ENCODE peak calls at places on chromosomes 4 and X, in ten cellular contexts. M, U, W, N, G, Q, P, V, Y and X are unnamed samples.
A peak's percentile ranks its signal among the peaks of the same experiment; 100 is the strongest.

GRCh38 chrX:38612281-38612680 is 50.9 kb downstream of the TSPAN7 start:
- DNase-seq in Y (no peak), V (no peak), Q (no peak), M (no peak), W (no peak), U (no peak), N (no peak), P (no peak), G (no peak), X (no peak)

GRCh38 chrX:104921606-104922205 is 298.8 kb downstream of the TEX13A start:
- DNase-seq in U (no peak), Y (peak; percentile 3), N (no peak), M (no peak), Q (no peak), V (no peak), W (no peak), G (no peak), P (no peak), X (peak; percentile 13)

GRCh38 chr4:163330828-163331628 is 1.4 kb downstream of the NPY1R start:
- DNase-seq in P (no peak), N (no peak), W (no peak), Y (no peak), V (no peak), M (no peak), Q (no peak), G (no peak), U (no peak), X (peak; percentile 33)

GRCh38 chrX:23509256-23509655 is 158.0 kb upstream of the PRDX4 start:
- DNase-seq in Y (no peak), U (no peak), M (no peak), G (no peak), Q (no peak), W (no peak), P (no peak), V (no peak), N (no peak), X (no peak)

GRCh38 chr4:528296-528695 is 29.3 kb downstream of the PIGG start:
- DNase-seq in G (no peak), P (no peak), V (no peak), N (no peak), Q (no peak), M (no peak), U (no peak), W (no peak), Y (no peak), X (no peak)

GRCh38 chrX:38919202-38919601 is 117.9 kb downstream of the MID1IP1 start:
- DNase-seq in M (no peak), G (no peak), V (no peak), Y (no peak), P (no peak), Q (no peak), W (no peak), N (no peak), U (no peak), X (no peak)

GRCh38 chr4:4440333-4441061 is 53.6 kb downstream of the NSG1 start:
- DNase-seq in Q (no peak), M (peak; percentile 52), G (no peak), U (no peak), V (peak; percentile 31), N (no peak), Y (no peak), W (no peak), P (no peak), X (no peak)

GRCh38 chrX:71533514-71533849 is 578 bp downstream of the OGT start:
- DNase-seq in G (no peak), Q (no peak), N (no peak), V (no peak), W (no peak), M (no peak), Y (no peak), P (no peak), U (no peak), X (no peak)

GRCh38 chr4:152590179-152591031 is 54.5 kb upstream of the FBXW7 start:
- DNase-seq in Y (peak; percentile 75), V (peak; percentile 77), N (no peak), W (peak; percentile 80), U (no peak), G (no peak), P (no peak), M (no peak), Q (no peak), X (no peak)

GRCh38 chr4:20813698-20814097 is 113.4 kb downstream of the PACRGL start:
- DNase-seq in U (no peak), Y (no peak), Q (no peak), M (no peak), N (no peak), P (no peak), W (no peak), V (no peak), G (no peak), X (no peak)